ENCODE peak calls at places on chromosome 19, in six cellular contexts. A is H4; N is activated naive CD8-positive, alpha-beta T cell treated with anti-CD3 and anti-CD28 coated beads, Interleukin-2, amount 50 U/mL, for 16 hours; U is A673; I is fibroblast of lung; H is stimulated activated CD4-positive, alpha-beta T cell treated with anti-CD3 and anti-CD28 coated beads, Interleukin-2, amount 100 ng/mL, for 48 hours. G is an unnamed sample.

GRCh38 chr19:55383789-55384575 is at the start of gene TMEM238:
- DNase-seq in A (no peak), N (no peak), I (peak), U (peak), H (peak), G (no peak)

GRCh38 chr19:53977429-53977990 is 13.9 kb upstream of the CACNG6 start:
- DNase-seq in I (peak), U (peak), N (peak), H (peak), A (peak), G (peak)

GRCh38 chr19:31110331-31110730 is 238.9 kb downstream of the TSHZ3 start:
- DNase-seq in I (peak), H (no peak), A (peak), N (no peak), U (no peak), G (no peak)

GRCh38 chr19:56124578-56124977 is 3.5 kb upstream of the ZNF787 start:
- DNase-seq in U (no peak), H (no peak), N (no peak), I (no peak), A (no peak), G (no peak)

GRCh38 chr19:2550431-2551171 is 74.7 kb downstream of the GADD45B start:
- DNase-seq in A (peak), I (no peak), U (no peak), H (no peak), N (no peak), G (no peak)

GRCh38 chr19:12913011-12913561 is 6.0 kb downstream of the SYCE2 start:
- DNase-seq in I (peak), A (peak), H (no peak), N (no peak), U (peak), G (no peak)

GRCh38 chr19:55693336-55693974 is 18.4 kb downstream of the EPN1 start:
- DNase-seq in H (no peak), I (no peak), N (no peak), U (no peak), A (no peak), G (no peak)

GRCh38 chr19:45558399-45558878 is 26.2 kb downstream of the OPA3 start:
- DNase-seq in I (peak), N (peak), H (peak), U (peak), A (no peak), G (peak)

GRCh38 chr19:29677001-29677781 is 11.9 kb downstream of the PLEKHF1 start:
- DNase-seq in H (no peak), N (no peak), I (no peak), A (no peak), U (no peak), G (no peak)

GRCh38 chr19:11138659-11139526 is 16.7 kb downstream of the SPC24 start:
- DNase-seq in H (no peak), I (peak), A (peak), U (peak), N (no peak), G (no peak)

GRCh38 chr19:7926021-7926726 is at the start of gene CTXN1:
- DNase-seq in U (peak), H (peak), I (peak), N (peak), A (no peak), G (no peak)

GRCh38 chr19:1042689-1043511 is 3.0 kb downstream of the ABCA7 start:
- DNase-seq in N (no peak), I (peak), A (no peak), U (peak), H (no peak), G (no peak)

GRCh38 chr19:1837222-1837565 is 11.1 kb downstream of the REXO1 start:
- DNase-seq in I (no peak), U (no peak), A (no peak), H (no peak), N (no peak), G (no peak)

GRCh38 chr19:1172353-1173159 is 1.5 kb downstream of the SBNO2 start:
- DNase-seq in H (no peak), A (peak), N (no peak), I (peak), U (peak), G (no peak)

GRCh38 chr19:58559275-58560006 is 1.0 kb upstream of the UBE2M start:
- DNase-seq in A (peak), I (peak), H (peak), U (peak), N (no peak), G (peak)

GRCh38 chr19:30557927-30558557 is 185.9 kb downstream of the ZNF536 start:
- DNase-seq in N (no peak), I (no peak), H (no peak), A (no peak), U (no peak), G (no peak)

GRCh38 chr19:5665781-5666513 is 14.4 kb downstream of the MICOS13 start:
- DNase-seq in H (no peak), U (no peak), N (no peak), I (peak), A (no peak), G (no peak)

GRCh38 chr19:12791345-12792047 is at the start of gene JUNB:
- DNase-seq in I (peak), N (peak), U (peak), H (peak), A (peak), G (peak)

GRCh38 chr19:45250832-45251451 is at the start of gene MARK4:
- DNase-seq in N (no peak), U (peak), H (peak), I (peak), A (no peak), G (peak)

GRCh38 chr19:48218964-48219363 is 36.7 kb downstream of the CARD8 start:
- DNase-seq in A (no peak), H (no peak), U (peak), I (no peak), N (no peak), G (no peak)

GRCh38 chr19:19276851-19277250 is 3.8 kb upstream of the TM6SF2 start:
- DNase-seq in N (no peak), H (no peak), I (no peak), U (no peak), A (no peak), G (no peak)